ENCODE peak calls at places on chromosomes 3 and 15, in six cellular contexts. W, H, P, N, Y and A are unnamed samples.

GRCh38 chr15:66948294-66948693 is 117.1 kb upstream of the SMAD3 start:
- DNase-seq in P (no peak), H (no peak), N (no peak), W (no peak), Y (no peak), A (no peak)

GRCh38 chr15:58398053-58398452 is 33.7 kb upstream of the LIPC start:
- DNase-seq in P (no peak), Y (no peak), N (no peak), W (no peak), H (no peak), A (no peak)

GRCh38 chr3:124699033-124699432 is 31.2 kb upstream of the UMPS start:
- DNase-seq in P (no peak), N (no peak), Y (no peak), H (no peak), W (no peak), A (no peak)

GRCh38 chr15:66573719-66574641 is 8.2 kb upstream of the LCTL start:
- DNase-seq in N (no peak), H (peak; percentile 57), Y (no peak), P (no peak), W (no peak), A (no peak)

GRCh38 chr3:180571831-180572578 is 30.0 kb upstream of the TTC14 start:
- DNase-seq in W (no peak), H (no peak), Y (no peak), P (no peak), N (no peak), A (no peak)

GRCh38 chr3:178304758-178305157 is 231.5 kb upstream of the KCNMB2 start:
- DNase-seq in P (no peak), W (no peak), Y (no peak), N (no peak), H (peak; percentile 58), A (no peak)

GRCh38 chr3:25182794-25183193 is 245.3 kb upstream of the RARB start:
- DNase-seq in Y (no peak), N (no peak), H (no peak), P (no peak), W (no peak), A (no peak)

GRCh38 chr3:1091276-1091675 is 1.5 kb upstream of the CNTN6 start:
- DNase-seq in P (no peak), H (no peak), N (no peak), W (no peak), Y (no peak), A (no peak)

GRCh38 chr15:77144492-77145070 is 73.7 kb upstream of the TSPAN3 start:
- DNase-seq in Y (no peak), H (peak; percentile 89), P (no peak), N (no peak), W (peak; percentile 51), A (peak; percentile 68)

GRCh38 chr3:171055336-171056178 is 29.0 kb upstream of the SLC2A2 start:
- DNase-seq in W (no peak), H (no peak), N (no peak), Y (no peak), P (peak; percentile 28), A (no peak)

GRCh38 chr3:33061782-33062181 is 35.2 kb downstream of the GLB1 start:
- DNase-seq in H (peak; percentile 30), N (no peak), Y (no peak), W (no peak), P (no peak), A (no peak)

GRCh38 chr3:157248590-157249425 is 88.9 kb upstream of the CCNL1 start:
- DNase-seq in P (peak; percentile 10), H (peak; percentile 65), Y (peak; percentile 57), N (no peak), W (peak; percentile 71), A (no peak)

GRCh38 chr15:94965593-94965992 is 734.2 kb downstream of the MCTP2 start:
- DNase-seq in P (no peak), W (no peak), H (no peak), N (no peak), Y (no peak), A (no peak)

GRCh38 chr3:120090422-120090821 is 3.8 kb downstream of the GSK3B start:
- DNase-seq in N (no peak), P (no peak), Y (no peak), W (no peak), H (no peak), A (no peak)

GRCh38 chr15:52082197-52083036 is 30.2 kb downstream of the BCL2L10 start:
- DNase-seq in H (peak; percentile 29), W (no peak), Y (no peak), N (no peak), P (no peak), A (no peak)

GRCh38 chr3:112900088-112900487 is 53.4 kb upstream of the CD200R1L start:
- DNase-seq in Y (no peak), P (no peak), W (no peak), H (no peak), N (no peak), A (no peak)

GRCh38 chr3:71163216-71163918 is 420.2 kb downstream of the FOXP1 start:
- DNase-seq in Y (peak; percentile 73), N (no peak), W (no peak), H (no peak), P (no peak), A (no peak)

GRCh38 chr3:122030381-122031122 is 8.5 kb upstream of the ILDR1 start:
- DNase-seq in W (peak; percentile 33), Y (no peak), N (no peak), H (no peak), P (no peak), A (no peak)

GRCh38 chr15:67884514-67885225 is 44.8 kb upstream of the RNU6-1 start:
- DNase-seq in Y (peak; percentile 87), P (peak; percentile 88), W (peak; percentile 73), H (no peak), N (no peak), A (no peak)

GRCh38 chr3:127011270-127011992 is 28.5 kb downstream of the PLXNA1 start:
- DNase-seq in Y (no peak), H (no peak), W (peak; percentile 32), P (no peak), N (no peak), A (no peak)

GRCh38 chr3:21256932-21257331 is 494.1 kb downstream of the ZNF385D start:
- DNase-seq in P (no peak), H (no peak), N (no peak), Y (peak; percentile 15), W (no peak), A (no peak)

GRCh38 chr3:140931-141330 is 55.6 kb upstream of the CHL1 start:
- DNase-seq in H (no peak), N (no peak), W (no peak), P (no peak), Y (no peak), A (no peak)

GRCh38 chr3:45244356-45244755 is 18.3 kb upstream of the TMEM158 start:
- DNase-seq in P (no peak), N (no peak), Y (no peak), H (no peak), W (no peak), A (no peak)

GRCh38 chr3:194633349-194634004 is at the start of gene TMEM44:
- DNase-seq in N (peak; percentile 24), P (peak; percentile 74), Y (peak; percentile 77), H (peak; percentile 26), W (peak; percentile 77), A (no peak)

GRCh38 chr15:71276355-71276665 is 161.0 kb downstream of the THSD4 start:
- DNase-seq in Y (no peak), H (no peak), P (no peak), W (no peak), N (no peak), A (no peak)

DNA sequence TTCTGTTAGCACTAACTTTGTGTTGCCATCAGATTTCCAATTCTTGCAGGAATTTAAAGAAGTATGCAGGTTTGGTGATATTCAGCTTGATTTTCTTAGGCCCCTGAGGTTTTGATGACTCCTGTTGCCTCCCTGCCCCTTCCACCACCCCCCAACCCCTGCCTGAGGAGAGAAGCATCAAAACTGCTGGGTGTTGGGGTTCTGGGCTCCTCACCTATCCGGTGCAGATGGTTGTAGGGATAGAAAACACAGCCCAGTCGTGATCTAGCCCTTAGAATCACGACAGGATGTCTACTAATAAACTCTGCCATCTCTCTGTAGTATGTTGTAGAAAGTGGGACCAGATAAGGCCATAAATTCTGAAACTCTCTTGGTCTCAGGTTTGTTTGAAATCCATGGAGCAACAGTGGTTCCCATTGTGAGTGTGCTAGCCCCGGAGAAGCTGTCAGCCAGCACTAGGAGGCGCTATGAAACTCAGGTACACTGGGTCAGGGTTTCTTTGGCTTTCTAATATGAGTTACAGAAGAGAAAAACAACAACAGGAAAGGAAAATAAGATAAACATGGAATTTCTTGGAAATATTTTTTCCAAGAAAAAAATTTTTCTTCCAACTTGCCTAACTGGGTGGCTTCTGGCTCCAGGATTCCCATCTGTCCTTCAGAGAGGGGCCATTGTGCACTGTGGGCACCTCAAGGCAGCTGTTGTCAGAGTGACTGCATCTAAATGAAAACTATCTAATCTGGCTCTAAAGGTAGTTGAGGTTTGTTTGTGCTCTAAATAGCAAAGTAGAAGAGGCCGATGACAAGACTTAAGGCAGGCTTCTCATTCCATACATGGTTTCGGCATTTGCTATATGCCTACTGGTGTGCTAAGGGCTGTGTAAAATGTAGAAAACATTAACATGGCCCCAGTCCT is 8.7 kb downstream of the SRP14 start:
- DNase-seq in W (peak; percentile 47), H (no peak), P (no peak), N (no peak), Y (no peak), A (no peak)
- H3K27ac ChIP-seq in W (no peak overlapping the region), H (no peak overlapping the region), P (no peak overlapping the region), N (no peak overlapping the region), Y (no peak overlapping the region), A (no peak overlapping the region)

GRCh38 chr15:83208357-83208661 is 686 bp upstream of the HDGFL3 start:
- DNase-seq in N (no peak), H (no peak), W (no peak), Y (no peak), P (no peak), A (no peak)
- H3K27ac ChIP-seq in N (no peak overlapping the region), H (no peak overlapping the region), W (peak overlapping the region; percentile 78), Y (peak overlapping the region; percentile 44), P (peak overlapping the region; percentile 96), A (no peak overlapping the region)

GRCh38 chr3:43379343-43379742 is 93.0 kb downstream of the SNRK start:
- DNase-seq in W (no peak), H (peak; percentile 27), Y (no peak), P (no peak), N (no peak), A (no peak)
- H3K27ac ChIP-seq in W (no peak overlapping the region), H (peak overlapping the region; percentile 47), Y (no peak overlapping the region), P (no peak overlapping the region), N (no peak overlapping the region), A (no peak overlapping the region)

DNA sequence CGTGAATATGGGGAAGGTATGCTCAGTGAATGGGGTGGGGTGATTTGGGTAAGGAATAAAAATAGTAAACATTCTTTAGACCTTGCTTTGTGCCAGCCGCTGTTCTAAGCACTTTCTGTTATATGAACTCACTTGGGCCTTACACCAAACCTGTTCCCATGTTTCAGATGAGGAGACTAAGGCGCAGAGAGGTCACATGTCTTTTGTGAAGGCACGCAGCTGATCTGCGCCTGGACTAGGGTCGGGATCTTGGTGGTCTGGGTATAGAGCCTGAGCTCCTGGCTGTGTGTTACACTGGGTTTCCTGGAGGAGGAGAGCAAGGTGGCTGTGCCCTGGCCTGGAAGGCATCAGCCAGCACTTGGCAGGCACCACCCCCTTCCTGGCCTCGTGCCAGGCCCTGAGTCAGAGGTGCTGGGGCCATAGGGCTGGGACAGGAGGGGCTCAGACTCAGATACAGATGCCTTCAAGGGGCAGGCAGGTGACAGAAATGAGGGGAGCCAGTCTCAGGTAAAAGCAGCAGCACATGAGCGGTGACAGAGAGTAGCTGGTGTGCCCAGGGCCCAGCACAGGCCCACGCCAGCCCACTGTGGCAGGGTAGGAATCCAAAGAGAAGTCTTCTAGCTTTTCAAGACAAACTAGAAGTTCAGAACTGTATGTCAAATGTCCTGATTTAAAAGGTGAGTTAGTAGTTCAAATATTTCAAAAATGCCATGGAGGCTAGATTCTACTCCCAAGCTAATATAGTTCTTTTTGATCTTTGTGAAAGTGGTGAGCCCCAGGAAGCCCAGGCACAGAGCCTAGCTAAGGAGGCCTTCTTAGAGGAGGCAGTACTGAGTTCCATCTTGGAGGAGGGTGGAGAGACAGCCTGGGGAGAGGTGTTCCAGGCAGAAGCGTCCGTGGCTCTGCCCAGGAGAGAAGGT is 83.1 kb downstream of the DNAJB8 start:
- DNase-seq in Y (peak; percentile 85), H (no peak), P (peak; percentile 38), N (no peak), W (peak; percentile 57), A (no peak)
- H3K27ac ChIP-seq in Y (peak overlapping the region; percentile 47), H (no peak overlapping the region), P (no peak overlapping the region), N (no peak overlapping the region), W (no peak overlapping the region), A (no peak overlapping the region)